ENCODE peak calls at places on chromosomes 3 and 15, in five cellular contexts. Z, D, B, F and L are unnamed samples.

GRCh38 chr15:57534279-57534678 is 57.4 kb upstream of the MYZAP start:
- DNase-seq in Z (no peak), D (no peak), B (no peak), F (no peak), L (no peak)

GRCh38 chr3:160618363-160618762 is 53.0 kb upstream of the KPNA4 start:
- DNase-seq in Z (no peak), D (no peak), B (no peak), F (no peak), L (no peak)

GRCh38 chr15:56099311-56099710 is 105.9 kb upstream of the NEDD4 start:
- DNase-seq in Z (no peak), D (no peak), B (no peak), F (no peak), L (no peak)

GRCh38 chr3:63450023-63450422 is 171.9 kb downstream of the SYNPR start:
- DNase-seq in Z (no peak), D (no peak), B (no peak), F (no peak), L (no peak)

GRCh38 chr15:72375501-72375845 is 341 bp downstream of the HEXA start:
- DNase-seq in Z (peak; percentile 74), D (peak; percentile 27), B (no peak), F (no peak), L (peak; percentile 87)

GRCh38 chr3:42052867-42053351 is 38.2 kb upstream of the TRAK1 start:
- DNase-seq in Z (no peak), D (no peak), B (peak; percentile 98), F (no peak), L (no peak)

GRCh38 chr15:57950381-57950946 is 115.0 kb downstream of the ALDH1A2 start:
- DNase-seq in Z (no peak), D (peak; percentile 26), B (no peak), F (no peak), L (no peak)

GRCh38 chr3:188780188-188781147 is 391.3 kb upstream of the TPRG1 start:
- DNase-seq in Z (no peak), D (no peak), B (peak; percentile 4), F (peak; percentile 24), L (peak; percentile 75)

DNA sequence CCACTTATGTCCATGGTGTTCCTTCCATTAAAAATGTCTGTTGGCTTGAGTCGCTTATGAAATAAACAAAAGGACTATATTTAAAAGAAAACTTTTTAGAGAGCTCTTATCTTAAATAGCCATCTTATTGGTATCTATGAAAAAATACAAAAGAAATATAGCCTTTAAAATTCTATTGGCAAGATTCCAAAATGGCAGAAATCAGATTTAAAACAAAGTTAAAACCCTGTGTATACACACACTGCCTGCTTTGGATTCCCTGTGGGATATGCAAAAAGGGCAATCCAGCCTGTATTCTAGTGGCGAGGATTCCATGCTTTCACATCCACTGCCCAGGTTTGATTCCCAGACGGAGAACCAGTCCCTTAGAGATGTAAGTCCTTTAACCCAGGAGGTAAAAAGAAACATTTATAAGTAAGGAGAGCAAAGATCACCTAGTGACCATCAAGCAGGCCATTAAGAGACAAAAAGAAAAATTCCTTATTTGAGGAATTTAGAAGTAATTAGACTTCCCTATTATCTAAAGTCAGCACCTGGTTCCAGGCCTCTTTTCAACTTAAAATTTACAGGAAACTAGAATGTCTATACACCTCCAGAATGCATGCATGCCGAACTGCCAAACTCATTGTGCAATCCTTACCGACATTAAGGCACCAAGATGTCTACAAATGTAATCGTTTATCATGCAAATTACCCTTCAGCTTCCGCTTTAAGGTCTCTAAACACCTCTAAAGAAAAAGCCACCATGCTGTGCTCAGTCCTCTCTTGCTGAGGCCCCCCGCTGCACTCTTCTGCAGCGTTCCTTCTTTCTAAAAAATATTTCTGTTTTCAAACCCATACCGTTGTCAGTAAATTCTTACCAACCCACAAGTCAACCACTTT is 69.6 kb upstream of the STRIT1 start:
- DNase-seq in Z (no peak), D (no peak), B (no peak), F (no peak), L (no peak)
- TF ChIP-seq POLR2AphosphoS5 in Z (no peak), D (no peak), B (no peak), F (no peak), L (no peak)

DNA sequence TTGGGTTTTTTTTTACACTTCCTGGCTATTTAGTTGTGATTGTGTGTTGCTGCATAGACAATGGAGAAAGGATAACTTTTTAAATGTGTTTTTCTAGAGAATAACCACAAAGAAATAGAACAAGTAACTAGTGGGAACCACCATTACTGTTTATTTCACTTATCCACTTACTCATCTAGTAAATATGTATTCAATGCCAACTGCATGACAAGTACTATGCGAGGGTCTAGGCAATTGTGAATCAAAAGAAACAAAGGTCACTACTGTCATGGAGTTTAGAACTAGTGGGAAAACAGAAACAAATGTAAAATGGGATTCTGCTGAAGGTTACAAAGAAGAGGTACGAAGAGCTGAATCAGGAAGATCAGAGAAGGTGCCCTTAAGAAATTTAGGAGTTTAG is 600.9 kb upstream of the ROBO2 start:
- DNase-seq in Z (no peak), D (no peak), B (no peak), F (no peak), L (no peak)
- H3K9me3 ChIP-seq in Z (no peaks in the 10 kb centered on the region), D (no peaks in the 10 kb centered on the region), B (no peaks in the 10 kb centered on the region), F (no peaks in the 10 kb centered on the region), L (no peaks in the 10 kb centered on the region)

GRCh38 chr3:14391033-14391432 is 11.4 kb upstream of the SLC6A6 start:
- DNase-seq in Z (no peak), D (peak; percentile 40), B (peak; percentile 44), F (peak; percentile 69), L (peak; percentile 62)
- TF ChIP-seq POLR2AphosphoS5 in Z (peak; percentile 47), D (no peak), B (no peak), F (no peak), L (peak; percentile 63)

GRCh38 chr3:16998236-16998923 is 113.6 kb downstream of the PLCL2 start:
- DNase-seq in Z (no peak), D (no peak), B (no peak), F (no peak), L (no peak)

GRCh38 chr3:16999871-17000270 is 115.1 kb downstream of the PLCL2 start:
- DNase-seq in Z (no peak), D (no peak), B (no peak), F (no peak), L (no peak)

GRCh38 chr3:17006143-17006839 is 121.5 kb downstream of the PLCL2 start:
- DNase-seq in Z (no peak), D (no peak), B (no peak), F (no peak), L (no peak)

GRCh38 chr3:17003457-17003856 is 118.7 kb downstream of the PLCL2 start:
- DNase-seq in Z (no peak), D (no peak), B (no peak), F (no peak), L (no peak)
- H3K9me3 ChIP-seq in Z (peaks cover 8% of the 10 kb centered on the region), D (no peaks in the 10 kb centered on the region), B (no peaks in the 10 kb centered on the region), F (peaks cover 4% of the 10 kb centered on the region), L (peaks cover 3% of the 10 kb centered on the region)

GRCh38 chr3:77873599-77873998 is 833.7 kb downstream of the ROBO2 start:
- DNase-seq in Z (no peak), D (no peak), B (no peak), F (no peak), L (no peak)
- TF ChIP-seq POLR2AphosphoS5 in Z (no peak), D (no peak), B (no peak), F (no peak), L (no peak)

DNA sequence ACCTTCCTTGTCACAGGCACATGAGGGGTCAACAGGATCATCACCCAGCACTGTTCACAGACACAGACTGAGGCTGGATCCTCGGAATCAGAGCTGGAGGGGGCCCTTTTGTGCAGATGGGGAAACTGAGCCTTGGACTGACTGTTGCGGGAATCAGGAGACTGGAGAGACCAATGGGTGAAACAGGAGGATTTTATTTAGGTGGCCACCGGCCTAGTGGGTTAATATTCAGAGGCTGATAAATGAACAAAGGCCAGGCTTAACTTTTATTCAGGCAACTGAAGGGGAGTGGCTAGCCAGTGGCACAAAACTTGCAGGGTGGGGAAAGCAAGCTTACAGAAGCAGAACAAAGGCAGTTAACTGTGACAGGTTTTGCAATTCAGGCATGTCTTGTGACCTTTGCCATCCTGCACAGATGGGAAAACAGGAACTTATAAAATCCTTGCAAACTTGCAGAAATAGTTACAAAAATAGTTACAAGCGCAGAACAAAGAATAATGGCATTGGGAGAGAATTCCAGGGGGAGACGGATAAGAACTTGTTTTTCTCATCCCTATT is 25.0 kb upstream of the ACAD9 start:
- DNase-seq in Z (no peak), D (no peak), B (no peak), F (no peak), L (no peak)
- H3K9me3 ChIP-seq in Z (peaks cover 28% of the 10 kb centered on the region), D (peaks cover 16% of the 10 kb centered on the region), B (peaks cover 43% of the 10 kb centered on the region), F (peaks cover 39% of the 10 kb centered on the region), L (peaks cover 26% of the 10 kb centered on the region)